ENCODE peak calls at places on chromosomes 7 and 10, in five cellular contexts. D, P, L, A and K are unnamed samples.

GRCh38 chr10:63697956-63698814 is 177.0 kb downstream of the REEP3 start:
- DNase-seq in D (no peak), P (no peak), L (no peak), A (no peak), K (no peak)

GRCh38 chr10:114207349-114207748 is 28.2 kb downstream of the TDRD1 start:
- DNase-seq in D (no peak), P (no peak), L (no peak), A (no peak), K (no peak)

GRCh38 chr10:130485958-130486680 is 349.9 kb downstream of the GLRX3 start:
- DNase-seq in D (no peak), P (no peak), L (no peak), A (no peak), K (no peak)

GRCh38 chr10:124474502-124475070 is 13.0 kb downstream of the LHPP start:
- DNase-seq in D (peak; percentile 74), P (no peak), L (no peak), A (no peak), K (no peak)

GRCh38 chr7:4835398-4836205 is 26.2 kb downstream of the PAPOLB start:
- DNase-seq in D (no peak), P (no peak), L (no peak), A (no peak), K (no peak)

GRCh38 chr10:125144693-125145623 is 15.4 kb downstream of the CTBP2 start:
- DNase-seq in D (no peak), P (peak; percentile 65), L (no peak), A (peak; percentile 67), K (no peak)

GRCh38 chr10:15223174-15223573 is 54.7 kb upstream of the NMT2 start:
- DNase-seq in D (no peak), P (no peak), L (no peak), A (no peak), K (no peak)

GRCh38 chr10:28219241-28219640 is 83.6 kb downstream of the MPP7 start:
- DNase-seq in D (no peak), P (no peak), L (no peak), A (no peak), K (no peak)

GRCh38 chr7:129098409-129099084 is 43.6 kb upstream of the TNPO3 start:
- DNase-seq in D (no peak), P (no peak), L (no peak), A (no peak), K (no peak)

GRCh38 chr10:90856964-90857634 is 740 bp downstream of the HTR7 start:
- DNase-seq in D (peak; percentile 52), P (no peak), L (no peak), A (no peak), K (no peak)

GRCh38 chr7:82600601-82601000 is 157.0 kb upstream of the CACNA2D1 start:
- DNase-seq in D (no peak), P (no peak), L (no peak), A (peak; percentile 17), K (no peak)

GRCh38 chr10:5977471-5978370 is at the start of gene IL15RA:
- DNase-seq in D (peak; percentile 90), P (peak; percentile 83), L (no peak), A (peak; percentile 65), K (peak; percentile 73)

GRCh38 chr7:98110249-98111022 is 3.8 kb downstream of the LMTK2 start:
- DNase-seq in D (peak; percentile 75), P (peak; percentile 49), L (no peak), A (peak; percentile 39), K (no peak)

GRCh38 chr10:1363466-1364121 is 307.4 kb downstream of the WDR37 start:
- DNase-seq in D (no peak), P (no peak), L (peak; percentile 91), A (no peak), K (no peak)

GRCh38 chr10:96851281-96851680 is 19.2 kb downstream of the LCOR start:
- DNase-seq in D (no peak), P (no peak), L (no peak), A (no peak), K (no peak)
- H3K27ac ChIP-seq in D (no peak overlapping the region), P (no peak overlapping the region), L (peak overlapping the region; percentile 43), A (no peak overlapping the region), K (peak overlapping the region; percentile 6)

GRCh38 chr10:33279276-33279675 is 55.2 kb downstream of the NRP1 start:
- DNase-seq in D (no peak), P (no peak), L (no peak), A (no peak), K (no peak)
- TF ChIP-seq CTCF in D (no peak), P (no peak), L (no peak), A (no peak), K (no peak)

GRCh38 chr7:33986456-33986855 is 81.1 kb downstream of the BMPER start:
- DNase-seq in D (no peak), P (no peak), L (no peak), A (no peak), K (no peak)
- H3K27ac ChIP-seq in D (no peak overlapping the region), P (no peak overlapping the region), L (peak overlapping the region; percentile 73), A (peak overlapping the region; percentile 91), K (no peak overlapping the region)

GRCh38 chr7:43071604-43072003 is 40.8 kb upstream of the HECW1 start:
- DNase-seq in D (no peak), P (no peak), L (no peak), A (peak; percentile 19), K (no peak)
- TF ChIP-seq CTCF in D (peak; percentile 7), P (no peak), L (no peak), A (peak; percentile 22), K (no peak)

GRCh38 chr10:35413985-35414861 is 77.9 kb downstream of the CCNY start:
- DNase-seq in D (no peak), P (no peak), L (no peak), A (no peak), K (no peak)
- H3K27ac ChIP-seq in D (no peak overlapping the region), P (no peak overlapping the region), L (no peak overlapping the region), A (peak overlapping the region; percentile 51), K (peak overlapping the region; percentile 60)

GRCh38 chr10:44854693-44855350 is 56.3 kb upstream of the TMEM72 start:
- DNase-seq in D (no peak), P (no peak), L (no peak), A (no peak), K (no peak)

GRCh38 chr10:44853796-44854195 is 57.3 kb upstream of the TMEM72 start:
- DNase-seq in D (no peak), P (no peak), L (no peak), A (no peak), K (no peak)

GRCh38 chr10:44851881-44852280 is 59.3 kb upstream of the TMEM72 start:
- DNase-seq in D (no peak), P (no peak), L (no peak), A (no peak), K (no peak)

GRCh38 chr10:44851413-44851812 is 59.7 kb upstream of the TMEM72 start:
- DNase-seq in D (no peak), P (no peak), L (no peak), A (no peak), K (no peak)

GRCh38 chr10:44853148-44853734 is 57.9 kb upstream of the TMEM72 start:
- DNase-seq in D (no peak), P (no peak), L (no peak), A (no peak), K (no peak)
- TF ChIP-seq CTCF in D (no peak), P (peak; percentile 25), L (no peak), A (no peak), K (peak; percentile 35)

GRCh38 chr10:4947635-4948596 is 15.3 kb upstream of the AKR1C1 start:
- DNase-seq in D (no peak), P (peak; percentile 32), L (no peak), A (peak; percentile 92), K (no peak)
- H3K27ac ChIP-seq in D (peak overlapping the region; percentile 98), P (peak overlapping the region; percentile 51), L (peak overlapping the region; percentile 80), A (peak overlapping the region; percentile 89), K (peak overlapping the region; percentile 64)